ENCODE peak calls at places on chromosomes 11 and 22, in ten cellular contexts. L is substantia nigra; C is CD4-positive, alpha-beta T cell; P is HFFc6; N is stimulated activated CD4-positive, alpha-beta T cell treated with anti-CD3 and anti-CD28 coated beads, Interleukin-15, amount 100 ng/mL, for 24 hours; Q is AG04450; U is H9; M is anterior cingulate cortex; K is frontal cortex; B is NCI-H2029 treated with DMSO at 0.1 percent for 48 hours. I is an unnamed sample.

GRCh38 chr22:42964994-42965699 is 49.8 kb downstream of the PACSIN2 start:
- DNase-seq in L (no peak), C (no peak), P (no peak), N (peak; percentile 49), Q (no peak), U (peak; percentile 54), M (no peak), K (no peak), B (no peak), I (no peak)

GRCh38 chr11:124050770-124051169 is 9.6 kb upstream of the OR10G7 start:
- DNase-seq in L (no peak), C (no peak), P (no peak), N (no peak), Q (no peak), U (no peak), M (no peak), K (no peak), B (no peak), I (no peak)

GRCh38 chr11:113577356-113578163 is 102.4 kb upstream of the DRD2 start:
- DNase-seq in L (no peak), C (no peak), P (no peak), N (no peak), Q (no peak), U (peak; percentile 52), M (no peak), K (no peak), B (peak; percentile 64), I (no peak)

GRCh38 chr11:70080763-70081162 is 2.6 kb downstream of the ANO1 start:
- DNase-seq in L (no peak), C (no peak), P (no peak), N (no peak), Q (no peak), U (no peak), M (no peak), K (no peak), B (no peak), I (no peak)

GRCh38 chr22:42635531-42635930 is 4.9 kb downstream of the ATP5MGL start:
- DNase-seq in L (no peak), C (no peak), P (peak; percentile 92), N (peak; percentile 31), Q (no peak), U (no peak), M (no peak), K (no peak), B (no peak), I (no peak)

GRCh38 chr22:41360126-41360525 is 21.6 kb upstream of the TEF start:
- DNase-seq in L (no peak), C (no peak), P (no peak), N (no peak), Q (no peak), U (peak; percentile 67), M (no peak), K (no peak), B (no peak), I (no peak)

GRCh38 chr11:20559523-20560300 is 39.7 kb upstream of the SLC6A5 start:
- DNase-seq in L (no peak), C (no peak), P (no peak), N (no peak), Q (no peak), U (no peak), M (no peak), K (no peak), B (no peak), I (no peak)

GRCh38 chr11:76048763-76049162 is 157.5 kb downstream of the WNT11 start:
- DNase-seq in L (no peak), C (no peak), P (no peak), N (peak; percentile 20), Q (no peak), U (no peak), M (no peak), K (no peak), B (peak; percentile 61), I (no peak)

GRCh38 chr22:36541831-36542391 is 12.9 kb upstream of the EIF3D start:
- DNase-seq in L (no peak), C (no peak), P (peak; percentile 94), N (peak; percentile 69), Q (peak; percentile 72), U (no peak), M (no peak), K (no peak), B (peak; percentile 27), I (no peak)

GRCh38 chr11:973237-973636 is 47.6 kb downstream of the AP2A2 start:
- DNase-seq in L (no peak), C (no peak), P (no peak), N (no peak), Q (no peak), U (no peak), M (no peak), K (no peak), B (no peak), I (no peak)

GRCh38 chr11:107606122-107606521 is 15.2 kb downstream of the ELMOD1 start:
- DNase-seq in L (no peak), C (no peak), P (no peak), N (no peak), Q (no peak), U (peak; percentile 51), M (no peak), K (no peak), B (no peak), I (no peak)

GRCh38 chr11:19820100-19820499 is 107.5 kb downstream of the NAV2 start:
- DNase-seq in L (no peak), C (no peak), P (peak; percentile 25), N (no peak), Q (no peak), U (no peak), M (no peak), K (no peak), B (peak; percentile 49), I (no peak)

GRCh38 chr22:49838771-49839717 is 11.4 kb upstream of the BRD1 start:
- DNase-seq in L (no peak), C (peak; percentile 75), P (no peak), N (peak; percentile 91), Q (no peak), U (peak; percentile 76), M (no peak), K (no peak), B (no peak), I (no peak)

GRCh38 chr11:63623513-63624140 is 9.4 kb upstream of the PLAAT3 start:
- DNase-seq in L (no peak), C (no peak), P (no peak), N (no peak), Q (no peak), U (no peak), M (no peak), K (no peak), B (no peak), I (no peak)

GRCh38 chr11:66510990-66511339 is 530 bp downstream of the BBS1 start:
- DNase-seq in L (no peak), C (no peak), P (no peak), N (no peak), Q (no peak), U (no peak), M (no peak), K (no peak), B (no peak), I (no peak)

GRCh38 chr22:37126882-37127281 is 17.4 kb upstream of the TMPRSS6 start:
- DNase-seq in L (no peak), C (no peak), P (no peak), N (no peak), Q (no peak), U (peak; percentile 56), M (no peak), K (no peak), B (no peak), I (no peak)

GRCh38 chr11:119523801-119524200 is 100.8 kb upstream of the THY1 start:
- DNase-seq in L (no peak), C (no peak), P (no peak), N (no peak), Q (no peak), U (no peak), M (no peak), K (no peak), B (no peak), I (no peak)

GRCh38 chr22:27247691-27248434 is 553.7 kb downstream of the MN1 start:
- DNase-seq in L (no peak), C (no peak), P (no peak), N (no peak), Q (no peak), U (no peak), M (no peak), K (no peak), B (no peak), I (no peak)

GRCh38 chr11:86015699-86016098 is 53.2 kb downstream of the PICALM start:
- DNase-seq in L (no peak), C (no peak), P (no peak), N (no peak), Q (no peak), U (no peak), M (no peak), K (no peak), B (no peak), I (no peak)

GRCh38 chr22:48481748-48482147 is 1345.9 kb downstream of the BRD1 start:
- DNase-seq in L (no peak), C (no peak), P (no peak), N (no peak), Q (no peak), U (peak; percentile 5), M (no peak), K (no peak), B (no peak), I (no peak)

GRCh38 chr11:9625158-9625557 is 38.7 kb upstream of the SWAP70 start:
- DNase-seq in L (no peak), C (no peak), P (no peak), N (no peak), Q (no peak), U (no peak), M (no peak), K (no peak), B (no peak), I (no peak)

GRCh38 chr11:18727499-18728236 is 1.7 kb upstream of the IGSF22 start:
- DNase-seq in L (no peak), C (peak; percentile 39), P (no peak), N (peak; percentile 65), Q (no peak), U (peak; percentile 80), M (no peak), K (peak; percentile 70), B (no peak), I (no peak)

GRCh38 chr11:67079065-67079464 is 22.4 kb downstream of the RHOD start:
- DNase-seq in L (no peak), C (no peak), P (no peak), N (no peak), Q (no peak), U (no peak), M (no peak), K (no peak), B (no peak), I (no peak)

GRCh38 chr11:108973402-108974119 is 308.7 kb downstream of the DDX10 start:
- DNase-seq in L (no peak), C (no peak), P (peak; percentile 90), N (no peak), Q (peak; percentile 39), U (no peak), M (no peak), K (no peak), B (no peak), I (no peak)

GRCh38 chr22:33018232-33018864 is 39.8 kb downstream of the SYN3 start:
- DNase-seq in L (peak; percentile 12), C (no peak), P (peak; percentile 39), N (peak; percentile 66), Q (peak; percentile 10), U (peak; percentile 78), M (peak; percentile 32), K (peak; percentile 49), B (peak; percentile 7), I (no peak)

GRCh38 chr22:43100223-43100622 is 10.3 kb upstream of the BIK start:
- DNase-seq in L (no peak), C (no peak), P (no peak), N (no peak), Q (no peak), U (no peak), M (no peak), K (no peak), B (no peak), I (no peak)

GRCh38 chr22:27523711-27524110 is 277.8 kb downstream of the MN1 start:
- DNase-seq in L (no peak), C (no peak), P (no peak), N (no peak), Q (no peak), U (no peak), M (no peak), K (no peak), B (no peak), I (no peak)

GRCh38 chr11:128757235-128757711 is 63.4 kb downstream of the FLI1 start:
- DNase-seq in L (peak; percentile 10), C (peak; percentile 58), P (peak; percentile 31), N (peak; percentile 78), Q (no peak), U (peak; percentile 58), M (no peak), K (no peak), B (no peak), I (no peak)